ENCODE peak calls at places on chromosomes 5 and 9, in eight cellular contexts. W is left kidney; V is activated naive CD8-positive, alpha-beta T cell treated with anti-CD3 and anti-CD28 coated beads, Interleukin-2, amount 50 U/mL, for 24 hours; G is stimulated activated CD4-positive, alpha-beta T cell treated with anti-CD3 and anti-CD28 coated beads, Interleukin-2, amount 100 ng/mL, for 48 hours; D is activated T-cell treated with anti-CD3 and anti-CD28 coated beads for 1 hour; N is activated CD4-positive, alpha-beta T cell treated with anti-CD3 and anti-CD28 coated beads, Interleukin-2, amount 10 ng/mL, durations not matched to agents 7 days and 5 days; P is Daoy; M is mesenchymal stem cell. O is an unnamed sample.

GRCh38 chr5:143248822-143249579 is 154.5 kb downstream of the NR3C1 start:
- DNase-seq in P (peak; percentile 74), G (no peak), V (no peak), D (no peak), N (no peak), W (no peak), M (peak; percentile 77), O (no peak)

GRCh38 chr5:61048534-61048933 is 103.5 kb downstream of the NDUFAF2 start:
- DNase-seq in G (no peak), P (peak; percentile 67), M (peak; percentile 72), N (no peak), W (no peak), D (no peak), V (no peak), O (no peak)

GRCh38 chr5:102663771-102664530 is 91.2 kb upstream of the PAM start:
- DNase-seq in P (no peak), V (no peak), G (no peak), W (no peak), N (no peak), D (no peak), M (peak; percentile 33), O (no peak)

GRCh38 chr9:95776131-95776530 is 99.4 kb upstream of the ERCC6L2 start:
- DNase-seq in N (no peak), D (no peak), V (no peak), P (no peak), G (no peak), M (no peak), W (no peak), O (no peak)

GRCh38 chr5:81717221-81717620 is 33.7 kb downstream of the SSBP2 start:
- DNase-seq in M (peak; percentile 17), V (no peak), W (no peak), N (no peak), D (no peak), P (no peak), G (no peak), O (no peak)

GRCh38 chr9:33139421-33140228 is 27.5 kb downstream of the B4GALT1 start:
- DNase-seq in P (no peak), V (no peak), D (no peak), N (no peak), M (peak; percentile 88), W (peak; percentile 85), G (no peak), O (no peak)

GRCh38 chr5:158876263-158876942 is 223.3 kb downstream of the EBF1 start:
- DNase-seq in W (no peak), N (no peak), M (no peak), D (no peak), P (no peak), G (no peak), V (no peak), O (no peak)

GRCh38 chr5:96652769-96653455 is 9.3 kb upstream of the CAST start:
- DNase-seq in V (no peak), W (no peak), N (no peak), M (no peak), P (peak; percentile 83), G (no peak), D (no peak), O (no peak)

GRCh38 chr9:16721972-16722371 is 148.5 kb downstream of the BNC2 start:
- DNase-seq in G (no peak), N (no peak), M (peak; percentile 56), V (no peak), D (no peak), W (peak; percentile 7), P (peak; percentile 70), O (no peak)